ENCODE peak calls at places on chromosome 7, in seven cellular contexts. M is HCT116, D is right lobe of liver, V is heart left ventricle, A is breast epithelium, R is NB4, C is Peyer's patch. H is an unnamed sample.

GRCh38 chr7:35019801-35020200 is 17.5 kb downstream of the DPY19L1 start:
- DNase-seq in D (no peak), M (no peak), V (no peak), R (no peak), A (no peak), C (no peak), H (no peak)

GRCh38 chr7:55367283-55367840 is 2.2 kb downstream of the LANCL2 start:
- DNase-seq in D (no peak), A (no peak), M (no peak), R (no peak), V (no peak), C (no peak), H (no peak)

GRCh38 chr7:41698726-41699125 is 4.2 kb downstream of the INHBA start:
- DNase-seq in D (no peak), M (no peak), A (no peak), R (no peak), V (no peak), C (no peak), H (no peak)

GRCh38 chr7:41858196-41858595 is 155.3 kb upstream of the INHBA start:
- DNase-seq in C (no peak), M (no peak), V (no peak), D (no peak), A (no peak), R (no peak), H (no peak)

GRCh38 chr7:81075150-81075549 is 156.3 kb upstream of the SEMA3C start:
- DNase-seq in R (no peak), A (no peak), D (no peak), C (no peak), M (peak), V (no peak), H (no peak)

GRCh38 chr7:767941-768729 is 41.1 kb upstream of the PRKAR1B start:
- DNase-seq in M (no peak), D (no peak), R (no peak), A (peak), V (no peak), C (no peak), H (no peak)

GRCh38 chr7:29319719-29320521 is 125.3 kb downstream of the CHN2 start:
- DNase-seq in D (no peak), V (no peak), R (peak), M (no peak), C (no peak), A (no peak), H (no peak)

GRCh38 chr7:87369216-87369615 is 23.8 kb downstream of the CROT start:
- DNase-seq in V (no peak), R (no peak), A (no peak), M (no peak), D (no peak), C (no peak), H (no peak)

GRCh38 chr7:99438573-99439480 is at the start of the genes CPSF4 and PTCD1:
- DNase-seq in C (peak), A (peak), V (peak), R (peak), D (peak), M (peak), H (peak)

GRCh38 chr7:142855401-142855743 is 496 bp downstream of the EPHB6 start:
- DNase-seq in C (peak), A (no peak), M (no peak), R (peak), D (no peak), V (no peak), H (peak)

GRCh38 chr7:6705959-6706665 is 635 bp downstream of the ZNF12 start:
- DNase-seq in V (peak), R (peak), C (peak), D (peak), M (no peak), A (no peak), H (peak)

GRCh38 chr7:45180084-45180986 is 22.7 kb downstream of the RAMP3 start:
- DNase-seq in V (no peak), M (no peak), A (peak), C (peak), R (no peak), D (no peak), H (no peak)

GRCh38 chr7:30247546-30248386 is 36.6 kb upstream of the ZNRF2 start:
- DNase-seq in A (no peak), R (no peak), C (no peak), D (no peak), M (no peak), V (no peak), H (no peak)

GRCh38 chr7:82729172-82730030 is 285.8 kb upstream of the CACNA2D1 start:
- DNase-seq in M (peak), R (peak), V (no peak), D (no peak), A (no peak), C (no peak), H (peak)

GRCh38 chr7:17560516-17560915 is 262.1 kb downstream of the AHR start:
- DNase-seq in C (no peak), D (no peak), A (no peak), V (no peak), M (no peak), R (no peak), H (no peak)

GRCh38 chr7:92641921-92642511 is 51.8 kb upstream of the FAM133B start:
- DNase-seq in V (no peak), R (peak), A (no peak), D (no peak), C (no peak), M (no peak), H (peak)

GRCh38 chr7:81594767-81595166 is 175.1 kb downstream of the HGF start:
- DNase-seq in C (no peak), M (no peak), R (no peak), A (no peak), V (peak), D (no peak), H (no peak)

GRCh38 chr7:156071612-156072011 is 259.3 kb upstream of the SHH start:
- DNase-seq in C (no peak), R (no peak), V (no peak), M (no peak), D (no peak), A (no peak), H (no peak)

GRCh38 chr7:36583318-36583717 is 141.0 kb downstream of the AOAH start:
- DNase-seq in A (no peak), V (no peak), C (no peak), M (no peak), D (no peak), R (no peak), H (no peak)

GRCh38 chr7:149454006-149454405 is 6.9 kb downstream of the ZNF777 start:
- DNase-seq in A (no peak), R (no peak), V (no peak), D (no peak), M (no peak), C (no peak), H (no peak)

GRCh38 chr7:108330237-108330636 is 126.0 kb downstream of the NRCAM start:
- DNase-seq in R (no peak), M (no peak), A (no peak), C (no peak), V (no peak), D (no peak), H (no peak)

GRCh38 chr7:22426463-22427121 is 69.6 kb upstream of the RAPGEF5 start:
- DNase-seq in C (no peak), A (no peak), V (no peak), M (no peak), D (no peak), R (peak), H (no peak)

GRCh38 chr7:100586266-100587025 is at the start of gene FBXO24:
- DNase-seq in V (peak), D (peak), R (peak), M (peak), C (peak), A (peak), H (peak)
- TF ChIP-seq POLR2A in V (no peak), D (no peak), R (peak), M (no peak), C (no peak), A (no peak), H (peak)

DNA sequence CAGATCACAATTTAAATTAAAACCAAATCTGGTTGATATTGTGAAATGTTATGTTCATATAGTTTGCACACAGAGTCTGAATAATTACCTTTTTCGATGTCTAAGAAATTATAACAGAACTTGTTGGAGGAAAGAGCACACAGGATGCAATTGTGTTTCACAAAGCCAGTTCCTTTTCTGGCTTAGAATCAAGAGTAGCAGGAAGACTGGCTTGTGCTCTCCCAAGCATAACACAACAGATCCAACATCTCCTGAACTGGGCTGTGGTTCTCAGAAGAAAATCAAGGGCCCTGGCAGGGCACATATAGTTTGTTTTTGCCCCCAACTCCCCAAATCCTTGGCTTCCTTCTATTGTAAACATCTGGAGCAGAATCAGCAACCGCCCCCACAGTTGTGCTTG is 62.7 kb downstream of the LRRC4 start:
- DNase-seq in M (no peak), C (no peak), D (no peak), A (no peak), R (no peak), V (no peak), H (no peak)
- TF ChIP-seq POLR2A in M (no peak), C (no peak), D (no peak), A (no peak), R (no peak), V (no peak), H (no peak)

GRCh38 chr7:26193432-26194206 is 6.9 kb downstream of the HNRNPA2B1 start:
- DNase-seq in C (no peak), V (no peak), D (no peak), R (no peak), A (no peak), M (no peak), H (no peak)
- TF ChIP-seq POLR2A in C (no peak), V (no peak), D (no peak), R (no peak), A (no peak), M (no peak), H (no peak)

GRCh38 chr7:106283831-106284515 is 810 bp downstream of the NAMPT start:
- DNase-seq in V (peak), A (peak), R (peak), C (peak), D (peak), M (no peak), H (peak)
- TF ChIP-seq POLR2A in V (no peak), A (no peak), R (no peak), C (peak), D (peak), M (no peak), H (peak)

DNA sequence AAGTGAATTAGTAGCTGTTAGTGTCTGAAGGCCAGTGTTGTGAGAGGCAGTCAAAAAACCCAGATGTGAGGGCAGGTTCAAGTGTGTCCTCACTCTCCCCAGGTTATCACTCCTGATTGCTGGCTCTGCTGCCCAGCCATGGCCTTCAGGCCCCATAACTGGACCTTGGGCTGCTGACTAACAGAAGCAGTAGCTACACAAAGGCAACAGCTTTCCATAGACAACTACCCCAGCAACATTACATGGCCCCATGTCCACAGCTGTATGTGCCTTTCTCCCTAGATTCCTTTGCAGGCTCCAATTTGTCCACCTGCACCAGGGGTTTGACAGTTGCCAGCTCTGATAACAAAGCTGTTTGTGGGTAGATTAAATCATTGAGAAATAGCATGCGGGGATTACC is 297.8 kb downstream of the ARL4A start:
- DNase-seq in V (no peak), R (no peak), C (no peak), D (no peak), M (no peak), A (no peak), H (peak)
- TF ChIP-seq POLR2A in V (no peak), R (no peak), C (no peak), D (no peak), M (no peak), A (no peak), H (no peak)